ENCODE peak calls at places on chromosomes 5 and 9, in seven cellular contexts. K, O, U, C, S, Y and B are unnamed samples.

GRCh38 chr9:13140843-13141592 is 138.5 kb downstream of the MPDZ start:
- DNase-seq in C (no peak), O (no peak), Y (no peak), K (no peak), U (no peak), S (no peak), B (no peak)

GRCh38 chr5:89878140-89878570 is 531.4 kb downstream of the CETN3 start:
- DNase-seq in K (no peak), S (no peak), C (no peak), O (no peak), Y (peak), U (peak), B (peak)

GRCh38 chr9:4144869-4145268 is 155.0 kb downstream of the GLIS3 start:
- DNase-seq in C (no peak), Y (no peak), K (no peak), O (no peak), U (no peak), S (no peak), B (no peak)

GRCh38 chr5:74499236-74499635 is 141.3 kb downstream of the ENC1 start:
- DNase-seq in Y (peak), K (no peak), O (no peak), C (no peak), S (no peak), U (no peak), B (no peak)

GRCh38 chr5:164012376-164012775 is 507.0 kb downstream of the MAT2B start:
- DNase-seq in U (no peak), C (no peak), O (no peak), Y (no peak), K (no peak), S (no peak), B (no peak)

GRCh38 chr5:155943516-155944407 is 383.2 kb upstream of the SGCD start:
- DNase-seq in K (peak), C (peak), Y (peak), O (peak), U (no peak), S (no peak), B (peak)

GRCh38 chr9:113594484-113595299 is 131.2 kb downstream of the RGS3 start:
- DNase-seq in C (peak), O (no peak), U (no peak), K (no peak), Y (no peak), S (no peak), B (no peak)

GRCh38 chr9:32928912-32929311 is 72.5 kb downstream of the APTX start:
- DNase-seq in K (no peak), S (no peak), U (no peak), C (no peak), O (no peak), Y (no peak), B (no peak)

GRCh38 chr5:142478116-142478515 is 153.3 kb upstream of the SPRY4 start:
- DNase-seq in O (no peak), U (no peak), S (no peak), K (no peak), Y (no peak), C (no peak), B (no peak)

GRCh38 chr5:17441351-17441750 is 56.7 kb upstream of the TAF11L2 start:
- DNase-seq in S (no peak), C (no peak), Y (no peak), K (no peak), O (no peak), U (no peak), B (no peak)

GRCh38 chr5:160438316-160439204 is 16.9 kb downstream of the PTTG1 start:
- DNase-seq in C (peak), U (peak), O (peak), K (peak), S (peak), Y (peak), B (peak)

GRCh38 chr5:36252722-36253340 is 11.1 kb upstream of the NADK2 start:
- DNase-seq in O (no peak), K (no peak), U (no peak), Y (no peak), S (no peak), C (no peak), B (no peak)

GRCh38 chr5:132747693-132748440 is 641 bp downstream of the CCNI2 start:
- DNase-seq in U (no peak), K (no peak), S (no peak), Y (no peak), C (peak), O (peak), B (no peak)

GRCh38 chr5:136364307-136364706 is 1.0 kb downstream of the TRPC7 start:
- DNase-seq in C (peak), U (no peak), O (no peak), S (no peak), Y (no peak), K (peak), B (peak)

GRCh38 chr5:31364881-31365636 is 166.8 kb downstream of the DROSHA start:
- DNase-seq in Y (no peak), C (no peak), S (no peak), U (no peak), K (no peak), O (no peak), B (no peak)

GRCh38 chr5:122313001-122313402 is 965 bp downstream of the SNCAIP start:
- DNase-seq in S (no peak), K (no peak), Y (no peak), O (no peak), C (peak), U (no peak), B (no peak)

GRCh38 chr5:117235814-117236213 is 661.2 kb upstream of the SEMA6A start:
- DNase-seq in U (no peak), O (no peak), Y (no peak), K (no peak), C (no peak), S (no peak), B (no peak)

GRCh38 chr9:131126059-131126426 is 657 bp downstream of the NUP214 start:
- DNase-seq in K (peak), Y (peak), U (no peak), S (no peak), O (no peak), C (no peak), B (no peak)

GRCh38 chr5:2864515-2864914 is 113.0 kb upstream of the IRX2 start:
- DNase-seq in C (no peak), O (no peak), U (no peak), Y (no peak), K (no peak), S (no peak), B (no peak)

GRCh38 chr5:74040065-74040551 is 414.1 kb downstream of the ARHGEF28 start:
- DNase-seq in Y (no peak), S (no peak), U (no peak), O (no peak), C (no peak), K (no peak), B (no peak)

GRCh38 chr5:132253008-132253441 is 4.5 kb upstream of the PDLIM4 start:
- DNase-seq in U (no peak), C (no peak), K (no peak), O (no peak), Y (no peak), S (no peak), B (no peak)

GRCh38 chr5:60945760-60946253 is 802 bp downstream of the NDUFAF2 start:
- DNase-seq in U (no peak), C (peak), K (peak), S (peak), O (no peak), Y (peak), B (peak)

GRCh38 chr5:179698935-179699639 is at the start of gene CANX:
- DNase-seq in S (no peak), O (no peak), U (no peak), K (no peak), Y (no peak), C (no peak), B (no peak)

GRCh38 chr5:159097461-159098284 is 2.0 kb downstream of the EBF1 start:
- DNase-seq in C (peak), U (no peak), Y (no peak), K (no peak), S (no peak), O (peak), B (no peak)

GRCh38 chr9:23768861-23769260 is 57.2 kb downstream of the ELAVL2 start:
- DNase-seq in Y (no peak), U (no peak), K (no peak), O (no peak), S (no peak), C (no peak), B (no peak)
- TF ChIP-seq JUND in Y (no peak), U (no peak), K (no peak), O (no peak), S (no peak), C (no peak), B (no peak)

DNA sequence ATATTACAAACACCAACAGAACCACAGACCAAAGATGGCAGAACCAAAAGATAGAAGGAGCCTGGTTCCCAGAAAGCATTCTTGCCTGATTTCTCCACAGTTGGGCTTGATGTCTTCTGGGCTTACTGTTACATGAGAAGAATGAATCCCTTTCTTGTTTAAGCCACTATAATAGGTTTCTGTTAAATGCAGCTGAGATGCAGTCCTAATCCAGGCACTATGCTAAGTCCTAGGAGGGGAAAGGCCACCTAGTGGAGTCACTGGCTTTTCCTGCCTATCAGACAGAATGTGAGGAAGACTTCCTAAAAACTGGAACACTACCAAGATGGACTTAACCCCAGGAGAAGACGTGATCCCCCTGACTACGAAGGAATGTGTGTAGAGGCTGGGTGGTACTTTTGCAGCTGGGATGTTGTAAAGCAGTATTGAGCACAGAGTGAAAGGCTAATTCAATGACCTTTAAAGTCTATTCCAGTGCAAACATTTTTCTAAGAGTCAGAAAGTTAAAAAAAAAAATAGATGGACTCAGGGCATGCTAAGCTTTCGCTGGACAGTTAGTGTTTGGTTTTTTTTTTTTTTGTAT is 34.3 kb upstream of the FSD1L start:
- DNase-seq in S (no peak), C (peak), K (no peak), O (no peak), Y (peak), U (peak), B (peak)
- TF ChIP-seq JUND in S (no peak), C (no peak), K (no peak), O (no peak), Y (no peak), U (no peak), B (no peak)

GRCh38 chr5:101520417-101520816 is 617.3 kb upstream of the ST8SIA4 start:
- DNase-seq in U (no peak), C (no peak), O (no peak), K (no peak), Y (no peak), S (no peak), B (peak)

GRCh38 chr5:101515721-101516120 is 612.6 kb upstream of the ST8SIA4 start:
- DNase-seq in Y (no peak), K (no peak), O (no peak), C (no peak), U (no peak), S (no peak), B (no peak)

GRCh38 chr5:101517795-101518194 is 614.7 kb upstream of the ST8SIA4 start:
- DNase-seq in C (no peak), U (no peak), Y (no peak), S (no peak), K (no peak), O (no peak), B (no peak)
- TF ChIP-seq JUND in C (no peak), U (no peak), Y (no peak), S (no peak), K (no peak), O (no peak), B (no peak)

GRCh38 chr5:76401801-76402250 is 1.3 kb upstream of the IQGAP2 start:
- DNase-seq in C (no peak), K (no peak), Y (no peak), U (no peak), O (no peak), S (peak), B (no peak)

GRCh38 chr5:76402251-76402879 is 720 bp upstream of the IQGAP2 start:
- DNase-seq in C (peak), U (no peak), O (no peak), K (peak), S (peak), Y (peak), B (no peak)

GRCh38 chr5:76403963-76404693 is 1.0 kb downstream of the IQGAP2 start:
- DNase-seq in C (no peak), Y (peak), O (peak), K (peak), S (peak), U (no peak), B (peak)

GRCh38 chr5:76403713-76403962 is 553 bp downstream of the IQGAP2 start:
- DNase-seq in C (peak), U (no peak), Y (no peak), O (peak), S (no peak), K (no peak), B (no peak)

DNA sequence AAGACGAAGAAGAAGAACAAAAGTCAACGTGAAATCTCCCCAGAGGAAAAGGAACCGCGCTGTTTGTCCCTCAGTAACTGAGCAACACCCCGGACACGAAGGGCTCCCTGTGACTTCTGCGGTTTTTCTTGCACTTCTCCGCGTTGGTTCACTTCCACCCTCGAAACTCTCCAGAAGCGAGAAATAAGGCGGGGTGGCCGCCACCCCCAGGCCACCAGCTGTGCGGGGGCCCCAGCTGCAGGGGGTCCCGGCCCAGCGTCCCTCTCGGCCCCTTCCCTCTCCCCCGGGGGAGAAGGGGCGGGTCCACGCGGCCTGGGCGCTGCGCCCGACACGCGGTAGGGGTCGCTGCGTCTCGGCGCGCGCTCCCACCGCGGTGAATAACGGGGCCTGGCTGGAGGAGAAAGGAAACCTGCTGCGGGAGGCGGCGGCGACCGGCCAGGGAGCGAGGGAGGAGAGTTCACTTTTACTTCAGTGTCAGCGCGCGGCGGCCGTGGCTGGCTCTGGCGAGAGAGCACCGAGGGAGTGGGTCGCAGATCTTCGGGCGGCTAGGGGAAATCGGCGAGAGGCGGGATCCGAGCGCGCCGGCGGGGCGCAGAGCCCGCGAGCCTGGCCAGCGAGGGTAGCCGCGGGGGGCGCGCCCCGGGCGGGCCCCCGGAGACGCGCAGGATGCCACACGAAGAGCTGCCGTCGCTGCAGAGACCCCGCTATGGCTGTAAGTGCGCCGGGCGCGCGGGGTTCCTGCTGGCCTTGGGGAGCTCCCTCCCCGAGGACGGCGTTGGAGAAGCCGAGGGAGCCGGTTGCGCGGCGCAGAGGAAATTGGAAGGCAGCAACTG is at the start of gene IQGAP2:
- DNase-seq in S (no peak), K (peak), Y (peak), U (peak), C (peak), O (peak), B (peak)
- TF ChIP-seq JUND in S (no peak), K (peak), Y (no peak), U (no peak), C (no peak), O (peak), B (no peak)